ENCODE peak calls at places on chromosomes 11 and 22, in four cellular contexts. M, B, N and E are unnamed samples. For H3K4me1, the result is how much of the 10 kb centered on the place peaks cover.

GRCh38 chr11:69674267-69674885 is 777 bp downstream of the LTO1 start:
- DNase-seq in M (peak), B (peak), N (no peak), E (peak)

GRCh38 chr11:130631119-130631518 is 182.7 kb downstream of the ADAMTS15 start:
- DNase-seq in M (no peak), B (peak), N (no peak), E (peak)

GRCh38 chr11:4763096-4763495 is 6.6 kb downstream of the OR51F1 start:
- DNase-seq in M (no peak), B (no peak), N (no peak), E (no peak)

GRCh38 chr11:73429121-73429740 is 53.0 kb downstream of the RELT start:
- DNase-seq in M (no peak), B (peak), N (no peak), E (no peak)

GRCh38 chr11:10866893-10867331 is 9.1 kb upstream of the ZBED5 start:
- DNase-seq in M (no peak), B (peak), N (no peak), E (no peak)

GRCh38 chr22:42742940-42743339 is 22.3 kb upstream of the A4GALT start:
- DNase-seq in M (no peak), B (no peak), N (no peak), E (no peak)

GRCh38 chr11:128692750-128693578 is 908 bp upstream of the FLI1 start:
- DNase-seq in M (no peak), B (peak), N (no peak), E (no peak)

GRCh38 chr11:46039990-46040389 is 81.3 kb downstream of the PHF21A start:
- DNase-seq in M (no peak), B (peak), N (no peak), E (no peak)

GRCh38 chr11:68370211-68371111 is 58.1 kb downstream of the LRP5 start:
- DNase-seq in M (no peak), B (no peak), N (no peak), E (no peak)

GRCh38 chr22:37175414-37176144 is 12.5 kb downstream of the C1QTNF6 start:
- DNase-seq in M (peak), B (no peak), N (no peak), E (no peak)

GRCh38 chr11:104435498-104435897 is 271.6 kb upstream of the PDGFD start:
- DNase-seq in M (no peak), B (no peak), N (no peak), E (no peak)

GRCh38 chr22:19972251-19972650 is 30.6 kb upstream of the TXNRD2 start:
- DNase-seq in M (no peak), B (no peak), N (no peak), E (no peak)

GRCh38 chr11:17273668-17274321 is 2.7 kb upstream of the NUCB2 start:
- DNase-seq in M (no peak), B (no peak), N (no peak), E (no peak)

GRCh38 chr11:130849215-130849568 is 67.1 kb downstream of the SNX19 start:
- DNase-seq in M (no peak), B (peak), N (no peak), E (peak)

GRCh38 chr22:35971418-35972119 is 57.1 kb downstream of the RBFOX2 start:
- DNase-seq in M (peak), B (peak), N (no peak), E (no peak)

GRCh38 chr22:49954354-49954753 is 6.2 kb upstream of the PIM3 start:
- DNase-seq in M (no peak), B (no peak), N (no peak), E (no peak)

GRCh38 chr11:3222003-3222855 is 3.6 kb upstream of the MRGPRG start:
- DNase-seq in M (peak), B (no peak), N (no peak), E (no peak)

GRCh38 chr11:35826949-35827348 is 116.9 kb upstream of the LDLRAD3 start:
- DNase-seq in M (no peak), B (no peak), N (no peak), E (no peak)

GRCh38 chr11:32225491-32226285 is 134.8 kb downstream of the RCN1 start:
- DNase-seq in M (no peak), B (no peak), N (no peak), E (no peak)

GRCh38 chr22:41367680-41368542 is 13.8 kb upstream of the TEF start:
- DNase-seq in M (peak), B (no peak), N (peak), E (no peak)

GRCh38 chr22:37549704-37550059 is 10.6 kb upstream of the CDC42EP1 start:
- DNase-seq in M (peak), B (peak), N (no peak), E (no peak)

GRCh38 chr11:72410956-72411355 is 23.4 kb downstream of the CLPB start:
- DNase-seq in M (no peak), B (no peak), N (no peak), E (no peak)

GRCh38 chr11:78493413-78493975 is 75.9 kb upstream of the GAB2 start:
- DNase-seq in M (no peak), B (no peak), N (no peak), E (no peak)

GRCh38 chr22:32842486-32842885 is 41.0 kb downstream of the TIMP3 start:
- DNase-seq in M (no peak), B (no peak), N (no peak), E (no peak)

GRCh38 chr11:69704508-69705245 is 855 bp upstream of the FGF19 start:
- DNase-seq in M (no peak), B (no peak), N (no peak), E (no peak)

GRCh38 chr11:123060265-123061000 is 1.5 kb downstream of the HSPA8 start:
- DNase-seq in M (no peak), B (no peak), N (no peak), E (no peak)

GRCh38 chr11:82929121-82929520 is 27.6 kb downstream of the DDIAS start:
- DNase-seq in M (no peak), B (no peak), N (no peak), E (no peak)

GRCh38 chr11:40328890-40329617 is 1130.4 kb downstream of the LRRC4C start:
- DNase-seq in M (no peak), B (peak), N (peak), E (peak)

GRCh38 chr11:16223558-16223957 is 132.8 kb downstream of the SOX6 start:
- DNase-seq in M (no peak), B (no peak), N (no peak), E (no peak)

GRCh38 chr11:121890377-121890776 is 225.6 kb downstream of the BLID start:
- DNase-seq in M (no peak), B (peak), N (no peak), E (peak)

GRCh38 chr22:38317237-38317994 is at the start of gene CSNK1E:
- DNase-seq in M (peak), B (peak), N (peak), E (peak)

GRCh38 chr11:17538731-17539130 is 5.5 kb downstream of the USH1C start:
- DNase-seq in M (no peak), B (no peak), N (no peak), E (no peak)

GRCh38 chr11:130606181-130606580 is 157.7 kb downstream of the ADAMTS15 start:
- DNase-seq in M (peak), B (peak), N (no peak), E (no peak)

GRCh38 chr11:107549253-107549953 is 16.1 kb downstream of the ALKBH8 start:
- DNase-seq in M (no peak), B (peak), N (no peak), E (no peak)

GRCh38 chr11:14454861-14455632 is 44.6 kb downstream of the COPB1 start:
- DNase-seq in M (no peak), B (peak), N (no peak), E (no peak)

DNA sequence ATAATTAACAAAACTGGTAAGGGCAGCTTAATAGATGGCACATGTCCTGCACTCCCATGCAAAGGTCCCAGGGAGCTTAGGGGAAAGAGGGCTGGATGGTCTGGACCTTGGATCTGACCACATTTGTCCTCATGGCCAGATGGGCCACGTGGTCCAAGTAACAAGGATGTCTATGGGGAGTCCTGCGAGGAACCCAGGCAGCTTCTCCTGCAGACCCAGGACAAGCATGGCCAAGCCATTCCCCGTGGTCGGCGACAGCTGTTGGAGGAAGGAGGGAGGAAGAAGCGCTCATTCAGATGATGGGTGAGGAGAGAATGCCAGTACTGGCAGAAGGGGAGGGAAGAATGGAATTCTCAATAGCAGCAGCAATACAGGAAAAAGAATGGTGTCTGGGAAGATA is 109.2 kb downstream of the DSCAML1 start:
- DNase-seq in M (no peak), B (no peak), N (no peak), E (no peak)
- H3K27ac ChIP-seq in M (no peak), B (no peak), N (no peak), E (no peak)

DNA sequence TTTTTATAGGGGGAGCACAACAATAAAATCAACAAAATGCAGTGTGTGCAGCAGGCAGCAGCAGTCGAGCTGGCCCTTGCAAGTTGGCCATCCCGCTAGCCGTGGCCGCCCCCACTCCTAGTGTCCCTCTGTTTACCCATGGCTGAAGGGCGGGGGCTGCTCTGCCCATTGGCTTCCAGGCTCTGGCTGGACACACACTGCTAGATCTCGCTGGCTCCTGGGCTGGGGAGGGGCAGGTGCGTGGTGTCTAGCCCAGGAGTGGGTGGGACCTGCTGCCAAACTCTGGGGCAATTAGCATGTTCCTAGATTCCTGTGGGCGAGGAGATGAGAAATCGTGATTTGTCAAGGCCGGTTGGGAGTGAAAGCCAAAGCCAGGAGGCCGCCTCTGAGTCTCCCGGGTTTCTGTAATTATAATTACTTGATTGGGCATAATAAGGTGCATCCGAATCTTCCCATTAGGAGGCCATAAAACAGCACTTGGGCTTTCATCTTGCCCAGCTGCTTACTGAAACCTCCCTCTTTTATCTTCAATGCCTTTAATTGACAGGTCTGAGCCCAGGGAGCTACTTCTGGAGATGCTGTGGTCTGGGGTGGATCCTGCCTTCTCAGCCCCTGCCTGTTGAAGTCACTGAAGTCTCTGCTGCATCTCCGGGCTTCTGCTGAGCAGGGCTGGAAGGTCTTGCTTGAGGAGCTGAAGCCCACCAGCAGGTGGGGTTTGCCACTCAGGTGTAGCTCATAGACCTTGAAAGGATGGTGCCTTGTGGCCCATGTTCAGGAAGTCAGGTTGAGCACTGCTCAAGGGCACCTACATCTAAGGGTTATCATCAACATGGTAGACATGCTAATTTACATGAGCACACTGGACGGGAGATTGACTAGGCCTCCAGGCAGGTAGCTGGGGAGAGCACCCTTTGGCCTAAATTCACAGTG is 44.5 kb upstream of the DKK3 start:
- DNase-seq in M (no peak), B (no peak), N (no peak), E (no peak)
- TF ChIP-seq CTCF in M (no peak), B (no peak), N (no peak), E (peak)

GRCh38 chr11:1377231-1377780 is 12.4 kb upstream of the BRSK2 start:
- DNase-seq in M (no peak), B (no peak), N (no peak), E (no peak)
- H3K4me1 ChIP-seq in M (under half), B (under half), N (under half), E (under half)

GRCh38 chr22:46575915-46576555 is 38.6 kb upstream of the CELSR1 start:
- DNase-seq in M (no peak), B (no peak), N (peak), E (no peak)
- H3K27ac ChIP-seq in M (no peak), B (no peak), N (peak), E (no peak)

GRCh38 chr22:46355996-46356471 is 20.5 kb downstream of the TRMU start:
- DNase-seq in M (no peak), B (no peak), N (no peak), E (no peak)

GRCh38 chr22:46354176-46354992 is 18.9 kb downstream of the TRMU start:
- DNase-seq in M (no peak), B (no peak), N (no peak), E (no peak)

GRCh38 chr22:46353483-46354105 is 18.1 kb downstream of the TRMU start:
- DNase-seq in M (no peak), B (no peak), N (no peak), E (no peak)

GRCh38 chr22:46355369-46355995 is 20.0 kb downstream of the TRMU start:
- DNase-seq in M (peak), B (peak), N (peak), E (peak)

GRCh38 chr22:46354993-46355305 is 19.4 kb downstream of the TRMU start:
- DNase-seq in M (no peak), B (no peak), N (no peak), E (no peak)
- TF ChIP-seq CTCF in M (no peak), B (no peak), N (no peak), E (no peak)

GRCh38 chr11:64878494-64879225 is at the start of gene EHD1:
- DNase-seq in M (peak), B (peak), N (peak), E (peak)
- H3K4me1 ChIP-seq in M (under half), B (under half), N (under half), E (under half)

GRCh38 chr11:102111011-102111786 is 952 bp downstream of the YAP1 start:
- DNase-seq in M (peak), B (peak), N (peak), E (peak)
- H3K27ac ChIP-seq in M (peak), B (peak), N (peak), E (peak)

GRCh38 chr11:111426615-111427014 is 47.5 kb upstream of the POU2AF1 start:
- DNase-seq in M (no peak), B (no peak), N (no peak), E (peak)

GRCh38 chr11:111419641-111420327 is 40.7 kb upstream of the POU2AF1 start:
- DNase-seq in M (no peak), B (no peak), N (no peak), E (no peak)

GRCh38 chr11:111421251-111421650 is 42.2 kb upstream of the POU2AF1 start:
- DNase-seq in M (no peak), B (no peak), N (no peak), E (no peak)

GRCh38 chr11:111422494-111423249 is 43.6 kb upstream of the POU2AF1 start:
- DNase-seq in M (peak), B (peak), N (peak), E (no peak)

GRCh38 chr11:111423250-111423615 is 44.2 kb upstream of the POU2AF1 start:
- DNase-seq in M (no peak), B (no peak), N (no peak), E (no peak)
- TF ChIP-seq CTCF in M (no peak), B (no peak), N (no peak), E (no peak)